ENCODE peak calls at places on chromosomes 6 and 20, in six cellular contexts. O, A, Q, M, K and I are unnamed samples.
A peak's percentile ranks its signal among the peaks of the same experiment; 100 is the strongest.

GRCh38 chr6:89689732-89690131 is 51.2 kb upstream of the LYRM2 start:
- DNase-seq in M (no peak), A (peak; percentile 99), O (no peak), K (peak; percentile 16), Q (peak; percentile 9), I (no peak)

GRCh38 chr6:14263881-14264424 is 146.4 kb downstream of the CD83 start:
- DNase-seq in K (no peak), A (no peak), O (no peak), Q (no peak), M (no peak), I (no peak)

GRCh38 chr6:150924808-150925654 is 59.5 kb downstream of the MTHFD1L start:
- DNase-seq in A (no peak), Q (no peak), O (no peak), K (no peak), M (no peak), I (no peak)

GRCh38 chr6:88380083-88380482 is 213.9 kb upstream of the CNR1 start:
- DNase-seq in K (no peak), M (peak; percentile 77), A (no peak), Q (no peak), O (peak; percentile 18), I (peak; percentile 70)

GRCh38 chr6:56450882-56451739 is 191.6 kb downstream of the DST start:
- DNase-seq in Q (no peak), M (no peak), A (no peak), O (no peak), K (peak; percentile 83), I (no peak)

GRCh38 chr6:117555882-117556498 is 46.3 kb downstream of the GOPC start:
- DNase-seq in K (peak; percentile 41), A (no peak), Q (peak; percentile 30), M (no peak), O (no peak), I (no peak)

GRCh38 chr20:3805594-3806264 is 9.6 kb downstream of the CDC25B start:
- DNase-seq in Q (no peak), K (no peak), A (no peak), M (no peak), O (no peak), I (no peak)

GRCh38 chr6:37056439-37057127 is 51.1 kb downstream of the FGD2 start:
- DNase-seq in Q (no peak), K (no peak), A (peak; percentile 63), M (peak; percentile 98), O (no peak), I (no peak)

GRCh38 chr20:51341581-51341980 is 200.9 kb downstream of the NFATC2 start:
- DNase-seq in O (no peak), K (no peak), Q (no peak), A (no peak), M (peak; percentile 62), I (no peak)

GRCh38 chr6:157226026-157226639 is 97.2 kb downstream of the TMEM242 start:
- DNase-seq in K (peak; percentile 74), Q (no peak), M (no peak), O (no peak), A (no peak), I (no peak)

GRCh38 chr6:69370763-69371162 is 426.0 kb downstream of the LMBRD1 start:
- DNase-seq in M (no peak), O (no peak), A (no peak), Q (peak; percentile 16), K (peak; percentile 29), I (no peak)

GRCh38 chr20:38211200-38212097 is 46.4 kb upstream of the TGM2 start:
- DNase-seq in Q (no peak), A (no peak), K (no peak), O (no peak), M (peak; percentile 71), I (peak; percentile 45)

GRCh38 chr6:21914121-21914973 is 320.8 kb downstream of the SOX4 start:
- DNase-seq in O (peak; percentile 29), A (no peak), M (no peak), K (peak; percentile 83), Q (no peak), I (peak; percentile 79)

GRCh38 chr6:117483004-117483644 is 650 bp downstream of the DCBLD1 start:
- DNase-seq in A (peak; percentile 86), M (no peak), O (peak; percentile 62), K (peak; percentile 50), Q (peak; percentile 86), I (peak; percentile 88)

GRCh38 chr6:169168706-169169105 is 84.9 kb downstream of the THBS2 start:
- DNase-seq in M (no peak), Q (no peak), O (no peak), K (no peak), A (no peak), I (no peak)

GRCh38 chr6:132746049-132746448 is 11.7 kb downstream of the VNN2 start:
- DNase-seq in O (no peak), K (no peak), A (no peak), Q (no peak), M (no peak), I (no peak)

GRCh38 chr6:46772038-46772437 is 21.2 kb upstream of the MEP1A start:
- DNase-seq in O (no peak), M (no peak), K (no peak), A (no peak), Q (no peak), I (no peak)

GRCh38 chr6:41647061-41647511 is 8.8 kb downstream of the MDFI start:
- DNase-seq in K (no peak), M (no peak), A (no peak), O (no peak), Q (no peak), I (peak; percentile 62)

GRCh38 chr6:38640216-38640909 is 634 bp upstream of the BTBD9 start:
- DNase-seq in K (no peak), Q (no peak), A (no peak), M (no peak), O (no peak), I (peak; percentile 64)

GRCh38 chr20:38084425-38084951 is 50.9 kb downstream of the RPRD1B start:
- DNase-seq in A (no peak), M (no peak), O (no peak), K (no peak), Q (no peak), I (no peak)

GRCh38 chr6:105769987-105770386 is 316.1 kb upstream of the PRDM1 start:
- DNase-seq in O (no peak), Q (no peak), A (peak; percentile 52), M (no peak), K (no peak), I (no peak)

GRCh38 chr20:10433014-10433622 is 904 bp downstream of the MKKS start:
- DNase-seq in A (no peak), M (no peak), O (no peak), K (no peak), Q (peak; percentile 14), I (no peak)

GRCh38 chr6:76942203-76942971 is 520.9 kb downstream of the HTR1B start:
- DNase-seq in M (no peak), O (no peak), Q (no peak), K (no peak), A (no peak), I (no peak)

GRCh38 chr20:61584851-61585250 is 332.8 kb downstream of the CDH4 start:
- DNase-seq in O (no peak), A (peak; percentile 23), K (peak; percentile 52), M (no peak), Q (no peak), I (no peak)

GRCh38 chr20:51424270-51425041 is 118.1 kb downstream of the NFATC2 start:
- DNase-seq in M (no peak), K (no peak), O (no peak), Q (no peak), A (no peak), I (no peak)

GRCh38 chr6:6610031-6610591 is 21.6 kb downstream of the LY86 start:
- DNase-seq in M (no peak), O (no peak), K (no peak), A (no peak), Q (no peak), I (no peak)

GRCh38 chr20:60249436-60249835 is 291.2 kb downstream of the CDH26 start:
- DNase-seq in M (peak; percentile 100), Q (no peak), A (peak; percentile 66), K (no peak), O (no peak), I (no peak)
- H3K27ac ChIP-seq in M (peak overlapping the region; percentile 76), Q (no peak overlapping the region), A (no peak overlapping the region), K (no peak overlapping the region), O (no peak overlapping the region), I (no peak overlapping the region)

GRCh38 chr20:41027872-41028358 is 707 bp upstream of the TOP1 start:
- DNase-seq in O (no peak), Q (peak; percentile 27), K (no peak), A (no peak), M (no peak), I (no peak)

GRCh38 chr20:41029150-41029872 is 689 bp downstream of the TOP1 start:
- DNase-seq in A (peak; percentile 34), K (no peak), O (no peak), Q (peak; percentile 53), M (no peak), I (peak; percentile 76)

GRCh38 chr20:41027366-41027765 is 1.3 kb upstream of the TOP1 start:
- DNase-seq in A (no peak), Q (no peak), K (no peak), M (no peak), O (no peak), I (no peak)

GRCh38 chr20:41030536-41031242 is 2.1 kb downstream of the TOP1 start:
- DNase-seq in O (no peak), K (no peak), Q (no peak), A (no peak), M (no peak), I (no peak)

GRCh38 chr20:41028359-41029149 is at the start of gene TOP1:
- DNase-seq in M (peak; percentile 100), A (peak; percentile 100), O (peak; percentile 100), Q (peak; percentile 100), K (peak; percentile 100), I (peak; percentile 100)
- H3K27ac ChIP-seq in M (peak within 1 kb of the TSS; percentile 79), A (peak within 1 kb of the TSS; percentile 72), O (peak within 1 kb of the TSS; percentile 99), Q (peak within 1 kb of the TSS; percentile 95), K (peak within 1 kb of the TSS; percentile 98), I (peak within 1 kb of the TSS; percentile 98)

GRCh38 chr20:57693002-57693582 is 16.7 kb downstream of the PMEPA1 start:
- DNase-seq in M (peak; percentile 100), K (no peak), O (no peak), A (peak; percentile 92), Q (no peak), I (peak; percentile 76)
- H3K27ac ChIP-seq in M (peak overlapping the region; percentile 100), K (no peak overlapping the region), O (no peak overlapping the region), A (peak overlapping the region; percentile 7), Q (no peak overlapping the region), I (peak overlapping the region; percentile 42)

DNA sequence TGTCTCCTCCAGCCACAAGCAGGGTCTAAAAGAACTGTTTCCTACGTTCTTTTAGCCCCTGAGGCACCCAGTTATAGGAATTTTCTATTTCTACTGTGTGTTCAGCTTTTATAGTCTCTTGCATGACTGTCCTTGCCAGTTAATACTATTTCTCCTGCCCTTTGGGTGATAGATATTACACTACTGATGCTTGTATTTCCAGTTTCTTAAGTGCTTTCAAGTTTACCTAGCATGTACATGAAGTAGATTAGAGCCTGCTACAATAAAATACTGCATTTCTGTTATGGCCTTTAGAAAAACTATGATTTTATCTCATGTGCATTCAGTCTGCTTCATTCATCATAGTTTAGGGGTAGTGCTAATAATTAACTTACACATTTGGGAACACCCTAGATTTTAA is 89.6 kb downstream of the FOXO3 start:
- DNase-seq in O (no peak), Q (no peak), A (no peak), M (no peak), K (no peak), I (no peak)
- H3K27ac ChIP-seq in O (peak overlapping the region; percentile 90), Q (no peak overlapping the region), A (no peak overlapping the region), M (peak overlapping the region; percentile 94), K (peak overlapping the region; percentile 60), I (peak overlapping the region; percentile 74)